ENCODE peak calls at places on chromosome 20, in eight cellular contexts. I, Q, Z, P, K, W, A and Y are unnamed samples.

GRCh38 chr20:40249805-40250204 is 439.2 kb downstream of the MAFB start:
- DNase-seq in I (no peak), Q (no peak), Z (no peak), P (no peak), K (no peak), W (no peak), A (no peak), Y (no peak)

GRCh38 chr20:60446273-60447111 is 488.3 kb downstream of the CDH26 start:
- DNase-seq in I (no peak), Q (no peak), Z (no peak), P (no peak), K (no peak), W (no peak), A (no peak), Y (no peak)

GRCh38 chr20:36084897-36085617 is 69.5 kb upstream of the EPB41L1 start:
- DNase-seq in I (peak; percentile 82), Q (no peak), Z (peak; percentile 75), P (no peak), K (no peak), W (no peak), A (no peak), Y (no peak)

GRCh38 chr20:51381557-51381956 is 161.0 kb downstream of the NFATC2 start:
- DNase-seq in I (no peak), Q (no peak), Z (no peak), P (no peak), K (no peak), W (no peak), A (no peak), Y (no peak)

GRCh38 chr20:19973920-19974620 is 43.1 kb upstream of the NAA20 start:
- DNase-seq in I (no peak), Q (no peak), Z (no peak), P (no peak), K (no peak), W (no peak), A (no peak), Y (peak; percentile 81)

GRCh38 chr20:24747015-24747712 is 201.9 kb upstream of the CST7 start:
- DNase-seq in I (no peak), Q (no peak), Z (no peak), P (no peak), K (no peak), W (no peak), A (no peak), Y (no peak)

GRCh38 chr20:64246616-64247311 is 8.8 kb upstream of the PCMTD2 start:
- DNase-seq in I (no peak), Q (no peak), Z (no peak), P (no peak), K (peak; percentile 35), W (no peak), A (no peak), Y (no peak)

GRCh38 chr20:36320261-36320897 is 14.2 kb downstream of the DLGAP4 start:
- DNase-seq in I (no peak), Q (no peak), Z (no peak), P (no peak), K (no peak), W (no peak), A (no peak), Y (no peak)

GRCh38 chr20:51542033-51542893 is at the start of gene NFATC2:
- DNase-seq in I (no peak), Q (peak; percentile 59), Z (peak; percentile 65), P (peak; percentile 23), K (peak; percentile 90), W (peak; percentile 99), A (no peak), Y (no peak)

GRCh38 chr20:25283221-25283951 is 35.5 kb downstream of the PYGB start:
- DNase-seq in I (no peak), Q (peak; percentile 5), Z (no peak), P (no peak), K (no peak), W (no peak), A (no peak), Y (no peak)

GRCh38 chr20:62063601-62063980 is 2.1 kb downstream of the TAF4 start:
- DNase-seq in I (no peak), Q (no peak), Z (no peak), P (no peak), K (peak; percentile 70), W (no peak), A (no peak), Y (peak; percentile 62)

DNA sequence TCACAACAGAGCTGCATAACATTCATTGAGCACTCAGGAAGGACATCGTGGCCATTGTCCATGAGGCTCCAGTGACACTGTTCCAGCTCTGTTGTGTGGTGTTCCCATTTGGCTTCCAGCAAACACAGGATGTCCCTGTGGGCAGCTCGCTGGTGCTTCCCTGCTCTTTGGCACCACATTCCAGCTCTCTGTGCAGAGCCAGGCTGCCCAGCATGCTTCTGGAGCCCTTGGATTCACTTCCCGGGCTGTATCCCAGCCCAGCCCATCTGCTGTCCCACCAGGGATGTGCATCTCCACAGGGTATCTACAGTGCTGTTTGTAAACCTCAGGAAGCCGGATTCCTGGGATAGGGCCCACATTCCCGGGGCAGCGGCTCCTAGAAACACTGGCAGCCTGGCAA is 57.2 kb downstream of the CTCFL start:
- DNase-seq in I (no peak), Q (no peak), Z (no peak), P (no peak), K (no peak), W (no peak), A (no peak), Y (no peak)
- TF ChIP-seq USF2 in I (no peak), Q (no peak), Z (no peak), P (no peak), K (no peak), W (no peak), A (no peak), Y (no peak)

DNA sequence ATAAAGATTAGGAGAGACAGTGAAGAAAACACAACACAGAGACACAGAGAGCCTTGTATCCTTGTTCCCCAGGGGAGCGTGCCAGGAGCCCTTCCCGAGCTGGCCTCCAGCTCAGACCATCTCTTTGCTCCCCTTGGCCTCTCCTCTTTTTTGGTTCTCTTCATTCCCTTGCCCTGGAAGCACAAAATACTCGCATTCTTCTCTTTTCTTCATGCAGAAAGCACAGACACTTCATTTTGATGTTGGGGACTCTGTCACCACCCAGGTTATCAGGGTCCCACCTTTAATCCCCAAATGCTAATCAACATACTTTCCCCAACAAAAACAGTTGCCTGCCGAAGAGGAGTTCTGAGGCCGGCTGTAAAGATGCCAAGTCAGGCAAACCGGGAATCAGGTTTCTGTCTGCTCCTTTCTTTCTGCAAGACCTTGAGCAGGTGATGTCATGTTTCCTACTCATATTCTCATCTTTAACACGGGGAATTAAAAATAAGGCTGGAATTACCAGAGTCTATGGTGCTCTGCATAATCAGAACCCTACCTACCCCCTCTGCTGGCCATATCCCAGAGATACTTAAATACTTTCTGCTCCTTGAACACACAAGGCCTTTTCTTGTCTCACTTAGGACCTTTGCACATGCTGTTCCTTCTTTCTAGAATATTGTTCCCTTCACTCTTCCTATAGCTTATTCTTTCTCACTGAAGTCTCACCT is 21.7 kb downstream of the TGM6 start:
- DNase-seq in I (peak; percentile 58), Q (no peak), Z (peak; percentile 34), P (no peak), K (peak; percentile 48), W (no peak), A (no peak), Y (peak; percentile 51)
- TF ChIP-seq USF2 in I (no peak), Q (no peak), Z (no peak), P (no peak), K (no peak), W (no peak), A (no peak), Y (no peak)

DNA sequence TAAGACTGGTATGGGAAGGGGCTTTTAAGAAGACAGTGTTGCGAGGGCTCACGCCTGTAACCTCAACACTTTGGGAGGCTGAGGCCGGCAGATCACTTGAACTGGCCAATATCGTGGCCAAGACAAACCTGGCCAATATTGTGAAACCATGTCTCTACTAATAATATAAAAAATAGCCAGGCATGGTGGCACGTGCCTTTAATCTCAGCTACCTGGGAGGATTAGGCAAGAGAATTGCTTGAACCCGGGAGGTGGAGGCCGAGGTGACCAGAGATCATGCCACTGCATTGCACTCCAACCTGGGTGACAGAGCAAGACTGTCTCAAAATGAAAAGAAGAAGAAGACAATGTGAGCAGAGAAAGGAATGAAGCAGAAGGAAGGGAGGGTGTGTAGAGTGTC is 242.2 kb downstream of the TSHZ2 start:
- DNase-seq in I (no peak), Q (no peak), Z (no peak), P (no peak), K (no peak), W (no peak), A (no peak), Y (no peak)
- TF ChIP-seq USF2 in I (no peak), Q (no peak), Z (no peak), P (no peak), K (no peak), W (no peak), A (no peak), Y (no peak)

GRCh38 chr20:44850272-44850671 is 35.2 kb upstream of the YWHAB start:
- DNase-seq in I (no peak), Q (no peak), Z (no peak), P (no peak), K (no peak), W (no peak), A (no peak), Y (no peak)
- TF ChIP-seq USF2 in I (no peak), Q (no peak), Z (no peak), P (no peak), K (no peak), W (no peak), A (no peak), Y (no peak)

DNA sequence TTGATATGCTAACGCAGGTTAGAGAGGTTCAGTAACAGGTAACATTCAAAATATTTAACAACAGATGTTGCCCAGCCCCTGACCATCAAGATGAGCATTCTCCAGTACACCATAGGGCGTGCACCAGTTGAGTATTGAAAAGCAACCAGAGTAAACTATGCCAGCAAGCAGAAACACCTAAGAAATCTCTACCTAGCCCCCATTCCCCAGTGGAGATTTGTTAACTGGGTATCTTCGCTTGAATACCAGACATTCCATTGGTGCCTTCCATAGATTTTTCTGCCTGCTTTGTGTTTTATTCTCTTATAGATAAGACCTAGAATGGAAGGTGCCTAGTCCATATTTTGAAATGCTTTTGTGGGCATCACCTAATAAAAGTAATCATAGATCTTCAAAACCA is 623.9 kb downstream of the KIF16B start:
- DNase-seq in I (no peak), Q (no peak), Z (no peak), P (no peak), K (no peak), W (no peak), A (no peak), Y (no peak)
- TF ChIP-seq USF2 in I (no peak), Q (no peak), Z (no peak), P (no peak), K (no peak), W (no peak), A (no peak), Y (no peak)

DNA sequence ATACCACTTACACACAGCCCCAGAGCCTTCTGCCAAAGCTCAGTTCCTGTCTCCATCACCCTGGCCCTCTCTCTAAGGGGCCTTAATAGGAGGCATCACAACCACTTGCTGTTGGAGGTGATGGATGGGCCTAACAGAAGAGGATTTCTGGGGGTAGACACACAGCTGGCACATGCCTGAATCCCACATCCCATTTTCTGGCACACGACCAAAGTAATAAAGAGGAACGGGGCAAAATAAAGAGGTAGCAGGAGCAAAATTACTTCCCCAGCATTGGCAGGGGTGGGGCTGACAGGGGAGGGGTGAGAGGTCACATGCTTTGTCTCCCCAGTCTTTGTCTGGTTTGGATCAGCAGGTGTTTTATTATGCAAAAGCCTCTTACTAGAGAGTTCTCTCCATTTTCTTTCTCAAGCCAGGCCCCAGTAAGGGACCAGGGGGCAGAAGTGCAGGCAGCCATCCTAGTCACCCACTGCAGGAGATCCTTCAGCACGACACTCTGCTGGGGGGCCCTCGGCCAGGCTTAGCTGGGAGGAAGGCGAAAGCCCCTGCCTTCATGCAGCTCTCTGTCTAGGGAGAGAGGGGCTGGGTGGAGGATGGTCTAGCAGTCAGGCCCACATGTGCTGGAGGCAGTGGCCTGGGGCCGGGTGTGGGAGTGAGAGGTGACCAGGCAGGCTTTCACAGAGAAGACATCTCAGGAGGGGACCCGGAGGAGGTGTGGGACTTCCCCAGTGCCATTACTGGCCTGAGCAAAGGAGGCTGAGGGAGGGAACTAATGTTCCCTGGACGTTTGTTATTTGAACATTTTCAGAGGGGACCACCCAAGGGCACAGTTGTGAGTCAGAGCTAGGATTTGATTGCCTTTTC is 33.7 kb upstream of the VSTM2L start:
- DNase-seq in I (no peak), Q (no peak), Z (no peak), P (peak; percentile 17), K (peak; percentile 55), W (no peak), A (no peak), Y (no peak)
- TF ChIP-seq USF2 in I (no peak), Q (peak; percentile 18), Z (no peak), P (no peak), K (no peak), W (no peak), A (no peak), Y (no peak)